ENCODE peak calls at places on chromosomes 4 and X, in ten cellular contexts. S is HepG2, F is H1, D is esophagus muscularis mucosa, L is upper lobe of left lung, P is sigmoid colon, X is K562, U is transverse colon, Y is stomach, K is SK-N-SH. Q is an unnamed sample.
A peak's percentile ranks its signal among the peaks of the same experiment; 100 is the strongest.

GRCh38 chr4:55178226-55179005 is 53.0 kb upstream of the KDR start:
- DNase-seq in K (no peak), S (no peak), U (no peak), F (no peak), P (no peak), Y (no peak), L (no peak), X (no peak), D (no peak), Q (no peak)

GRCh38 chr4:6943012-6943869 is 33.6 kb downstream of the TBC1D14 start:
- DNase-seq in Y (no peak), S (no peak), P (no peak), L (no peak), U (peak; percentile 64), D (no peak), X (no peak), F (no peak), K (no peak), Q (no peak)

GRCh38 chr4:145545538-145546224 is 64.0 kb downstream of the SMAD1 start:
- DNase-seq in X (no peak), L (no peak), F (no peak), D (no peak), P (no peak), K (no peak), S (no peak), Y (peak; percentile 43), U (peak; percentile 19), Q (no peak)

GRCh38 chr4:47824844-47825243 is 13.0 kb downstream of the CORIN start:
- DNase-seq in Y (no peak), K (peak; percentile 38), L (no peak), X (no peak), P (no peak), D (no peak), S (no peak), U (no peak), F (no peak), Q (no peak)

GRCh38 chr4:120432451-120432850 is 365.8 kb upstream of the MAD2L1 start:
- DNase-seq in X (no peak), Y (no peak), P (no peak), L (no peak), S (no peak), D (no peak), K (no peak), U (no peak), F (no peak), Q (no peak)

GRCh38 chr4:36237366-36238353 is 6.7 kb downstream of the ARAP2 start:
- DNase-seq in L (no peak), K (no peak), X (no peak), S (no peak), P (no peak), Y (no peak), D (no peak), U (no peak), F (no peak), Q (no peak)

GRCh38 chr4:4820264-4820663 is 39.2 kb upstream of the MSX1 start:
- DNase-seq in P (no peak), K (peak; percentile 78), F (no peak), X (no peak), Y (no peak), D (no peak), U (no peak), S (no peak), L (peak; percentile 66), Q (no peak)

GRCh38 chr4:141905751-141906150 is 269.4 kb downstream of the IL15 start:
- DNase-seq in L (no peak), D (no peak), F (no peak), K (no peak), P (no peak), U (no peak), S (no peak), X (no peak), Y (no peak), Q (no peak)

GRCh38 chrX:65821721-65822496 is 154.5 kb downstream of the MSN start:
- DNase-seq in Y (no peak), X (no peak), K (no peak), U (peak; percentile 53), S (no peak), L (peak; percentile 88), P (no peak), F (no peak), D (no peak), Q (no peak)

GRCh38 chrX:16797358-16797757 is 11.1 kb downstream of the TXLNG start:
- DNase-seq in X (no peak), D (no peak), F (no peak), U (no peak), K (no peak), Y (no peak), P (peak; percentile 82), S (no peak), L (no peak), Q (no peak)

GRCh38 chr4:47071863-47072441 is 40.6 kb downstream of the GABRB1 start:
- DNase-seq in X (no peak), P (no peak), K (no peak), U (no peak), D (no peak), F (no peak), L (no peak), S (no peak), Y (no peak), Q (no peak)

GRCh38 chrX:150692837-150693781 is at the start of gene MTMR1:
- DNase-seq in Y (peak; percentile 44), U (peak; percentile 42), F (no peak), P (peak; percentile 67), X (peak; percentile 73), L (peak; percentile 90), S (no peak), D (no peak), K (peak; percentile 84), Q (no peak)

GRCh38 chrX:45110494-45110893 is 90.2 kb downstream of the DIPK2B start:
- DNase-seq in U (no peak), D (no peak), K (no peak), P (no peak), L (no peak), F (no peak), X (no peak), Y (no peak), S (no peak), Q (no peak)

GRCh38 chr4:144818136-144818535 is 172.2 kb downstream of the HHIP start:
- DNase-seq in F (no peak), K (no peak), P (no peak), S (no peak), X (no peak), U (no peak), D (no peak), Y (no peak), L (no peak), Q (no peak)

GRCh38 chr4:132513491-132513890 is 635.6 kb upstream of the PCDH10 start:
- DNase-seq in X (no peak), K (no peak), Y (no peak), U (no peak), D (no peak), F (no peak), P (no peak), S (no peak), L (no peak), Q (no peak)
- TF ChIP-seq EP300 in X (no peak), K (no peak), Y (no peak), U (no peak), D (no peak), F (no peak), P (no peak), S (no peak), L (no peak), Q (no peak)

GRCh38 chr4:73864973-73865372 is 4.2 kb upstream of the CXCL1 start:
- DNase-seq in F (no peak), Y (no peak), S (no peak), U (no peak), L (no peak), P (no peak), D (no peak), K (no peak), X (no peak), Q (no peak)

GRCh38 chr4:73860884-73861283 is 7.8 kb downstream of the PF4V1 start:
- DNase-seq in L (no peak), Y (no peak), K (no peak), F (no peak), D (no peak), U (no peak), S (no peak), X (no peak), P (no peak), Q (no peak)

GRCh38 chr4:73864365-73864764 is 4.8 kb upstream of the CXCL1 start:
- DNase-seq in S (peak; percentile 11), K (no peak), F (no peak), X (peak; percentile 46), P (no peak), D (no peak), U (no peak), L (no peak), Y (peak; percentile 35), Q (no peak)

GRCh38 chr4:73860175-73860574 is 7.1 kb downstream of the PF4V1 start:
- DNase-seq in F (no peak), L (no peak), P (no peak), S (no peak), Y (no peak), U (no peak), D (no peak), K (no peak), X (no peak), Q (no peak)

GRCh38 chr4:73862357-73862756 is 6.8 kb upstream of the CXCL1 start:
- DNase-seq in K (no peak), L (no peak), F (no peak), X (no peak), P (no peak), S (no peak), U (no peak), Y (no peak), D (no peak), Q (no peak)
- H3K27ac ChIP-seq in K (no peak overlapping the region), L (no peak overlapping the region), F (no peak overlapping the region), X (no peak overlapping the region), P (no peak overlapping the region), S (no peak overlapping the region), U (no peak overlapping the region), Y (no peak overlapping the region), D (no peak overlapping the region), Q (no peak overlapping the region)

GRCh38 chr4:24262616-24263015 is 321.7 kb downstream of the DHX15 start:
- DNase-seq in K (no peak), D (no peak), Y (no peak), X (no peak), P (no peak), S (no peak), U (no peak), F (no peak), L (no peak), Q (no peak)
- TF ChIP-seq POLR2AphosphoS5 in K (no peak), D (no peak), Y (no peak), X (no peak), P (no peak), S (no peak), U (no peak), F (no peak), L (no peak), Q (no peak)

DNA sequence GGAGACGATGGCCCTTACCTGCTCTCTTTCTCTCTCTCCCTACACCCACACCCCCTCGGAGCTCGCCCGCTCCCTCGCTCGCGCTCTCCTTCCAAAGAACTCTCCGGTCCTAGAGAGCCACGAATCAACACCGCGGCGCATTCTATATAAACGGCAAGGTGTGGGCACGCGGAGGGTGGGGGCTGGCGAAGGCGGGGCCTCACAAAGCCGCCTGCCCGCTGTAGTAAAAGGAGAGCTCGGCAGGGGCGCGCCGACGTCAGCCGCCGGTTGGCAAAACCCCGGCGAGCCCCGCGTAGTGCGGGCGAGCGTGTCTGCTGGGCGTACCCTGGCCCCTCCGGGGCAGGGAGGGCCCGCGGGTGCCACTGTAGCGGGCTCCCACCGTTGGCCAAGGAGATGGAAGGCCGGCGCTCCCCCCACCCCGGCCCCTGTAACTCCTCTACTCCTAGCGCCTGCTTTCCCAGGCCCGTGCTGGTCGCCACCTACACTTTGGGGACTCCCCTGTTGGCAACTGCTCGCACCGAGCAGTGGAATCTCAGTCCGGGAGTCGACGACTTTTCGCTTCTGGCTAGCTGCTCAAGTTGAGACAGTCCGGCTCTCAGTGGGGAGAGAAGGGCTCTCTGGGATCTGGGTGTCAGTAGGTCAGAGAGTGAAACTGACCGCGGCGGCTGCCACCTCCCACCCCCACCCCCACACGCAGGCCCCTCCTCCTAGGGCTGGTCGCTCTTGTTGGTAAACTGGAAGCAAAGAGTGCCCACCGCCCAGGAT is 325.5 kb upstream of the F9 start:
- DNase-seq in S (no peak), Y (peak; percentile 73), U (peak; percentile 26), P (peak; percentile 70), L (peak; percentile 84), X (peak; percentile 62), D (no peak), F (peak; percentile 57), K (peak; percentile 27), Q (no peak)
- TF ChIP-seq EP300 in S (no peak), Y (no peak), U (no peak), P (no peak), L (no peak), X (no peak), D (no peak), F (no peak), K (no peak), Q (no peak)

Q was measured in suprapubic skin.